ENCODE peak calls at places on chromosomes 2 and 18, in five cellular contexts. Z, N, C, V and E are unnamed samples.
A peak's percentile ranks its signal among the peaks of the same experiment; 100 is the strongest.

GRCh38 chr2:140990416-140990815 is 1140.4 kb downstream of the LRP1B start:
- DNase-seq in V (no peak), C (no peak), N (no peak), Z (no peak), E (no peak)

GRCh38 chr2:29317077-29317517 is 201.9 kb downstream of the CLIP4 start:
- DNase-seq in C (no peak), N (no peak), V (no peak), Z (no peak), E (no peak)

GRCh38 chr2:203871371-203871983 is 3.9 kb downstream of the CTLA4 start:
- DNase-seq in V (peak; percentile 59), Z (no peak), C (no peak), N (no peak), E (no peak)

GRCh38 chr2:224069172-224069571 is 30.1 kb upstream of the SERPINE2 start:
- DNase-seq in Z (no peak), N (no peak), V (no peak), C (no peak), E (no peak)

GRCh38 chr18:72201032-72201431 is 343.1 kb downstream of the CBLN2 start:
- DNase-seq in C (no peak), V (no peak), Z (no peak), N (no peak), E (no peak)

GRCh38 chr2:210476194-210477128 is at the start of gene LANCL1:
- DNase-seq in Z (peak; percentile 93), N (peak; percentile 83), V (peak; percentile 87), C (peak; percentile 91), E (peak; percentile 96)

GRCh38 chr2:162795312-162795711 is 43.3 kb downstream of the KCNH7 start:
- DNase-seq in Z (no peak), V (no peak), N (no peak), C (peak; percentile 27), E (no peak)

GRCh38 chr18:30775629-30776028 is 266.9 kb downstream of the DSC3 start:
- DNase-seq in C (no peak), Z (no peak), N (no peak), V (no peak), E (no peak)

GRCh38 chr2:23312996-23313606 is 71.9 kb upstream of the KLHL29 start:
- DNase-seq in C (no peak), N (peak; percentile 67), Z (no peak), V (no peak), E (no peak)

GRCh38 chr18:10430696-10431095 is 23.7 kb upstream of the APCDD1 start:
- DNase-seq in C (no peak), N (no peak), V (no peak), Z (no peak), E (no peak)

GRCh38 chr18:31648966-31649429 is 35.4 kb downstream of the B4GALT6 start:
- DNase-seq in C (peak; percentile 13), V (no peak), Z (no peak), N (no peak), E (no peak)

GRCh38 chr2:112001942-112002341 is 53.1 kb upstream of the TMEM87B start:
- DNase-seq in Z (no peak), C (no peak), V (no peak), N (no peak), E (no peak)

GRCh38 chr18:49537232-49537876 is 24.5 kb upstream of the LIPG start:
- DNase-seq in C (no peak), N (no peak), Z (no peak), V (no peak), E (no peak)

GRCh38 chr2:71598526-71598925 is 145.2 kb downstream of the DYSF start:
- DNase-seq in N (no peak), C (no peak), Z (no peak), V (no peak), E (no peak)

GRCh38 chr2:217617496-217618085 is 385.2 kb downstream of the TNS1 start:
- DNase-seq in V (no peak), C (no peak), N (no peak), Z (no peak), E (no peak)

GRCh38 chr2:210169871-210170441 is 1.3 kb downstream of the KANSL1L start:
- DNase-seq in V (no peak), N (no peak), Z (no peak), C (peak; percentile 13), E (no peak)

GRCh38 chr2:72263781-72264060 is 116.1 kb upstream of the CYP26B1 start:
- DNase-seq in V (no peak), Z (no peak), C (no peak), N (no peak), E (no peak)

GRCh38 chr18:46250812-46251173 is 146.6 kb downstream of the HAUS1 start:
- DNase-seq in N (no peak), V (no peak), Z (no peak), C (no peak), E (no peak)

GRCh38 chr18:35577045-35577848 is 4.3 kb upstream of the GALNT1 start:
- DNase-seq in V (peak; percentile 42), N (no peak), C (no peak), Z (no peak), E (no peak)

GRCh38 chr2:231711677-231712461 is 3.5 kb downstream of the PTMA start:
- DNase-seq in N (no peak), V (peak; percentile 30), Z (no peak), C (no peak), E (no peak)

GRCh38 chr2:5364361-5364760 is 327.8 kb upstream of the SOX11 start:
- DNase-seq in N (no peak), V (no peak), Z (no peak), C (no peak), E (no peak)

GRCh38 chr18:32308493-32309120 is 118.8 kb downstream of the MEP1B start:
- DNase-seq in C (no peak), Z (no peak), N (no peak), V (no peak), E (no peak)

GRCh38 chr2:46482490-46482889 is 3.1 kb downstream of the TMEM247 start:
- DNase-seq in Z (no peak), C (no peak), V (no peak), N (no peak), E (no peak)

GRCh38 chr2:18664421-18664820 is 75.1 kb upstream of the NT5C1B start:
- DNase-seq in Z (no peak), C (no peak), V (no peak), N (no peak), E (no peak)

GRCh38 chr2:128506534-128506933 is 187.9 kb upstream of the HS6ST1 start:
- DNase-seq in V (no peak), N (no peak), C (no peak), Z (no peak), E (no peak)

GRCh38 chr2:95346738-95347671 is 49.9 kb downstream of the KCNIP3 start:
- DNase-seq in Z (peak; percentile 43), N (peak; percentile 47), V (no peak), C (no peak), E (no peak)

GRCh38 chr2:58107803-58108710 is 61.5 kb downstream of the VRK2 start:
- DNase-seq in V (no peak), N (no peak), Z (no peak), C (no peak), E (no peak)